ENCODE peak calls at places on chromosomes 3 and 15, in four cellular contexts. O, K, A and Y are unnamed samples.

GRCh38 chr3:188947983-188948657 is 223.7 kb upstream of the TPRG1 start:
- DNase-seq in O (peak; percentile 85), K (peak; percentile 89), A (peak; percentile 93), Y (peak; percentile 69)

GRCh38 chr15:67137319-67137718 is 71.9 kb downstream of the SMAD3 start:
- DNase-seq in O (no peak), K (no peak), A (no peak), Y (no peak)

GRCh38 chr3:190323241-190323617 is 983 bp upstream of the CLDN1 start:
- DNase-seq in O (no peak), K (no peak), A (no peak), Y (no peak)

GRCh38 chr3:148319161-148319915 is 378.4 kb upstream of the AGTR1 start:
- DNase-seq in O (peak; percentile 90), K (no peak), A (no peak), Y (no peak)

GRCh38 chr3:111929484-111929883 is 49.3 kb upstream of the ABHD10 start:
- DNase-seq in O (no peak), K (no peak), A (no peak), Y (no peak)

GRCh38 chr15:68075764-68076385 is 21.8 kb downstream of the PIAS1 start:
- DNase-seq in O (no peak), K (no peak), A (no peak), Y (no peak)

GRCh38 chr3:88189361-88189810 is 39.6 kb downstream of the C3orf38 start:
- DNase-seq in O (no peak), K (no peak), A (no peak), Y (no peak)

GRCh38 chr3:35224571-35225280 is 414.6 kb upstream of the ARPP21 start:
- DNase-seq in O (no peak), K (no peak), A (no peak), Y (no peak)

GRCh38 chr3:152270145-152270870 is 1.6 kb downstream of the MBNL1 start:
- DNase-seq in O (no peak), K (no peak), A (no peak), Y (no peak)

GRCh38 chr3:178623666-178624255 is 87.5 kb downstream of the KCNMB2 start:
- DNase-seq in O (no peak), K (no peak), A (peak; percentile 84), Y (no peak)

GRCh38 chr15:52334491-52335160 is 39.0 kb upstream of the MYO5C start:
- DNase-seq in O (peak; percentile 49), K (no peak), A (no peak), Y (no peak)

GRCh38 chr3:142434503-142434902 is 13.3 kb downstream of the XRN1 start:
- DNase-seq in O (no peak), K (no peak), A (peak; percentile 4), Y (no peak)

GRCh38 chr3:170222647-170223541 is 670 bp downstream of the PRKCI start:
- DNase-seq in O (peak; percentile 28), K (peak; percentile 59), A (peak; percentile 65), Y (peak; percentile 68)

GRCh38 chr15:52481915-52482314 is 46.8 kb downstream of the MYO5A start:
- DNase-seq in O (peak; percentile 84), K (no peak), A (no peak), Y (no peak)

GRCh38 chr3:137906985-137907649 is 102.8 kb upstream of the CLDN18 start:
- DNase-seq in O (no peak), K (no peak), A (no peak), Y (no peak)

GRCh38 chr3:69426291-69426690 is 40.4 kb upstream of the FRMD4B start:
- DNase-seq in O (no peak), K (no peak), A (no peak), Y (no peak)

GRCh38 chr15:43957724-43958123 is 130.9 kb downstream of the WDR76 start:
- DNase-seq in O (no peak), K (no peak), A (no peak), Y (no peak)

GRCh38 chr3:85709483-85709882 is 750.7 kb downstream of the CADM2 start:
- DNase-seq in O (no peak), K (no peak), A (no peak), Y (no peak)

GRCh38 chr3:15081960-15082664 is 16.8 kb downstream of the RBSN start:
- DNase-seq in O (peak; percentile 59), K (no peak), A (no peak), Y (no peak)

GRCh38 chr3:77134801-77135200 is 94.9 kb downstream of the ROBO2 start:
- DNase-seq in O (no peak), K (no peak), A (no peak), Y (no peak)

GRCh38 chr3:38519651-38520050 is 23.5 kb downstream of the EXOG start:
- DNase-seq in O (no peak), K (no peak), A (peak; percentile 23), Y (no peak)

GRCh38 chr3:46848271-46849097 is 14.8 kb downstream of the MYL3 start:
- DNase-seq in O (peak; percentile 22), K (peak; percentile 86), A (peak; percentile 93), Y (peak; percentile 84)

GRCh38 chr15:28191832-28192231 is 92.7 kb upstream of the OCA2 start:
- DNase-seq in O (peak; percentile 77), K (peak; percentile 49), A (peak; percentile 41), Y (no peak)

GRCh38 chr15:94351121-94351520 is 119.8 kb downstream of the MCTP2 start:
- DNase-seq in O (no peak), K (no peak), A (no peak), Y (no peak)

GRCh38 chr3:4835616-4836043 is 143.6 kb upstream of the BHLHE40 start:
- DNase-seq in O (no peak), K (no peak), A (no peak), Y (no peak)

GRCh38 chr3:71928215-71928614 is 143.3 kb upstream of the PROK2 start:
- DNase-seq in O (no peak), K (no peak), A (no peak), Y (no peak)

GRCh38 chr3:38133557-38134405 is 3.1 kb downstream of the ACAA1 start:
- DNase-seq in O (no peak), K (no peak), A (peak; percentile 60), Y (no peak)

GRCh38 chr3:150528359-150528797 is 17.9 kb downstream of the SERP1 start:
- DNase-seq in O (peak; percentile 52), K (no peak), A (no peak), Y (no peak)

GRCh38 chr15:90495067-90495466 is 34.7 kb upstream of the CRTC3 start:
- DNase-seq in O (no peak), K (no peak), A (no peak), Y (no peak)

GRCh38 chr3:73768594-73769308 is 144.0 kb upstream of the PDZRN3 start:
- DNase-seq in O (peak; percentile 19), K (no peak), A (no peak), Y (no peak)

GRCh38 chr15:39582977-39583585 is 2.2 kb downstream of the THBS1 start:
- DNase-seq in O (no peak), K (no peak), A (no peak), Y (no peak)

GRCh38 chr3:162780313-162780712 is 1283.7 kb downstream of the OTOL1 start:
- DNase-seq in O (no peak), K (no peak), A (no peak), Y (no peak)

GRCh38 chr15:99979371-99979770 is 246.1 kb upstream of the LYSMD4 start:
- DNase-seq in O (no peak), K (no peak), A (no peak), Y (no peak)

GRCh38 chr15:66089049-66089448 is 164.5 kb downstream of the MEGF11 start:
- DNase-seq in O (no peak), K (no peak), A (no peak), Y (no peak)

GRCh38 chr15:66094331-66094730 is 159.2 kb downstream of the MEGF11 start:
- DNase-seq in O (no peak), K (no peak), A (no peak), Y (no peak)

GRCh38 chr15:66095871-66096710 is 157.5 kb downstream of the MEGF11 start:
- DNase-seq in O (no peak), K (no peak), A (no peak), Y (no peak)

GRCh38 chr15:66096711-66097058 is 156.9 kb downstream of the MEGF11 start:
- DNase-seq in O (no peak), K (no peak), A (no peak), Y (no peak)

DNA sequence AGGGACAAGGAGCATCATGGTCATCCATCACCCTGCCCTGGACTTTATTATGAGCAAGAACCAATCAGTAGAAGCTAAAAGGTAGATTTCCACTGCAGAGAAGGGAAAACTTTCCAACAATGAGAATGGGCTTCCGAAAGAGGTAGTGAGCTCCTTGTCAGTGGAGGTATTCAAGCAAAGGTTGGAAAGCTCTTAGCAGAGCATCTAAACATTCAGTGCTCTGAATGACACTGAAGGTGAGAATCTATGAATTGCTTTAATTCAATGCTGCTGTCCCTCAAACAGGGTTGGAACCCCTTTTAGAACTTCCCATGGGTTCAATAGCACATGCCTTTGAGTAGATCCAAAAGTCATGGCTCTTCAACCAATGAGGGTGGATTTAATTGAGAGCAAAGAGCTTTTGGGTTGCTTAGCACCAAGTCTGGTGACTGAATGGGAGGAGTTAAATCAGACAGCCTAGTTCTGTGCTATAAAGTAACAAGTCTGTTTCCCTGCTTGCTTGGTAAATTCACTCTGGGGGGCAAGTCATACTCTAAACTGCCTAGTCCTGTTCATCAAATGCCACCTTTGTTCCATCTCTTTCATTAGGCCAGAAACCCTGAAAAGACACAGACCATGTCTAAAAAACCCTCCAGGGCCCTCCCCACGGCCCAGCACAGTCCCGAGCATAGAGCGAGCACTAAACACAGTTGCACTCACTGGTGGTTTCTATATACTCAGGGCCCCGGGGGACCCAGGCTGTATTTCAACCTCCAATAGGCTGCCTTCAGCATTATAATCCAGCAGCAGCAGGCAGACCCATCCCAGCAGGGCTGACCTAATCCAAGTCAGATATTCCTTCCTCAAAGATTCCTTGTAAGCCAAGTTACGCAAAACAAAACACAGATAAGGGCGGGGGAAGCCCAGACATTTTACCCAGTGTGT is 161.2 kb downstream of the MEGF11 start:
- DNase-seq in O (no peak), K (no peak), A (no peak), Y (no peak)
- H4K5ac ChIP-seq in O (no peak overlapping the region), K (no peak overlapping the region), A (no peak overlapping the region), Y (no peak overlapping the region)

GRCh38 chr15:96735621-96736020 is 405.1 kb downstream of the NR2F2 start:
- DNase-seq in O (no peak), K (no peak), A (no peak), Y (no peak)
- H3K56ac ChIP-seq in O (no peak overlapping the region), K (no peak overlapping the region), A (no peak overlapping the region), Y (no peak overlapping the region)

GRCh38 chr3:159253860-159254259 is 452.0 kb downstream of the MFSD1 start:
- DNase-seq in O (no peak), K (no peak), A (no peak), Y (no peak)
- H4K5ac ChIP-seq in O (no peak overlapping the region), K (no peak overlapping the region), A (no peak overlapping the region), Y (no peak overlapping the region)

GRCh38 chr3:127851899-127852298 is 29.6 kb upstream of the MGLL start:
- DNase-seq in O (no peak), K (peak; percentile 66), A (peak; percentile 7), Y (peak; percentile 53)
- H3K56ac ChIP-seq in O (no peak overlapping the region), K (no peak overlapping the region), A (no peak overlapping the region), Y (no peak overlapping the region)

GRCh38 chr3:54713455-54713854 is 214.4 kb downstream of the LRTM1 start:
- DNase-seq in O (no peak), K (no peak), A (no peak), Y (no peak)
- H4K5ac ChIP-seq in O (no peak overlapping the region), K (no peak overlapping the region), A (no peak overlapping the region), Y (no peak overlapping the region)

DNA sequence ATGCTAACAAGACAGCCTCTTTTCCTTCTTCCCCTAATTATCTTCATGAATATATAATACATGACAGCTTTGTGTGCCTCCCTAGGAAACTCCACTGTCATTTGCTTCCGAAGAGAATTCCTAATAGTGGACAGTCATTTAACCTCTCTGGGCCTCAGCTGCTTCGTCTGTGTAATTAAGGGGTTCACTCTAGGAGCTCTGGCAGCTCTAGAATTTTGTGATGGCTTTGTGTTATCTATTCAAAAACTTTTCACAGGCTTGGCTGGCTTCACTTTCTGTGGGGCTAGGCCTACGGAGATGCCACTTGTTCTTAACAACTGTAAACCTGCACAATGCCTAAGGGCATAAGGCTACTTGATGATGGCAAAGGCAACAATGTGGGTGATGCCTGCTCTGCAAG is 333.9 kb upstream of the UMPS start:
- DNase-seq in O (no peak), K (no peak), A (no peak), Y (no peak)
- H3K56ac ChIP-seq in O (no peak overlapping the region), K (no peak overlapping the region), A (no peak overlapping the region), Y (no peak overlapping the region)